ENCODE peak calls at places on chromosomes 2 and 18, in eight cellular contexts. One of them, this sample, is unnamed.

GRCh38 chr2:226581661-226582060 is 218.0 kb downstream of the IRS1 start:
- DNase-seq in CD14-positive monocyte: no peak
- DNase-seq in lower lobe of right lung: no peak
- DNase-seq in cardiac muscle cell: no peak
- DNase-seq in progenitor cell of endocrine pancreas: no peak
- DNase-seq in neural progenitor cell: no peak
- DNase-seq in choroid plexus epithelial cell: no peak
- DNase-seq in HFFc6: no peak
- DNase-seq in this sample: no peak

GRCh38 chr2:101540518-101540917 is 65.6 kb upstream of the RFX8 start:
- DNase-seq in HFFc6: peak; percentile 36
- DNase-seq in CD14-positive monocyte: no peak
- DNase-seq in neural progenitor cell: no peak
- DNase-seq in cardiac muscle cell: no peak
- DNase-seq in progenitor cell of endocrine pancreas: no peak
- DNase-seq in choroid plexus epithelial cell: peak; percentile 87
- DNase-seq in lower lobe of right lung: no peak
- DNase-seq in this sample: no peak

GRCh38 chr2:28602136-28602660 is 106.3 kb downstream of the PLB1 start:
- DNase-seq in CD14-positive monocyte: no peak
- DNase-seq in cardiac muscle cell: no peak
- DNase-seq in lower lobe of right lung: no peak
- DNase-seq in HFFc6: no peak
- DNase-seq in progenitor cell of endocrine pancreas: no peak
- DNase-seq in neural progenitor cell: no peak
- DNase-seq in choroid plexus epithelial cell: no peak
- DNase-seq in this sample: no peak

GRCh38 chr2:206211657-206212255 is 52.1 kb downstream of the EEF1B2 start:
- DNase-seq in neural progenitor cell: no peak
- DNase-seq in lower lobe of right lung: no peak
- DNase-seq in HFFc6: peak; percentile 72
- DNase-seq in cardiac muscle cell: no peak
- DNase-seq in CD14-positive monocyte: no peak
- DNase-seq in choroid plexus epithelial cell: peak; percentile 50
- DNase-seq in progenitor cell of endocrine pancreas: no peak
- DNase-seq in this sample: no peak

GRCh38 chr2:157246212-157247067 is 11.1 kb upstream of the GALNT5 start:
- DNase-seq in progenitor cell of endocrine pancreas: no peak
- DNase-seq in lower lobe of right lung: no peak
- DNase-seq in HFFc6: peak; percentile 95
- DNase-seq in choroid plexus epithelial cell: peak; percentile 65
- DNase-seq in cardiac muscle cell: no peak
- DNase-seq in neural progenitor cell: peak; percentile 64
- DNase-seq in CD14-positive monocyte: no peak
- DNase-seq in this sample: no peak

GRCh38 chr2:232973336-232973735 is 39.7 kb downstream of the NGEF start:
- DNase-seq in cardiac muscle cell: no peak
- DNase-seq in HFFc6: no peak
- DNase-seq in choroid plexus epithelial cell: no peak
- DNase-seq in lower lobe of right lung: no peak
- DNase-seq in CD14-positive monocyte: no peak
- DNase-seq in progenitor cell of endocrine pancreas: no peak
- DNase-seq in neural progenitor cell: no peak
- DNase-seq in this sample: peak; percentile 57

GRCh38 chr2:153474407-153474806 is 4.2 kb downstream of the RPRM start:
- DNase-seq in CD14-positive monocyte: no peak
- DNase-seq in progenitor cell of endocrine pancreas: no peak
- DNase-seq in HFFc6: no peak
- DNase-seq in lower lobe of right lung: no peak
- DNase-seq in choroid plexus epithelial cell: no peak
- DNase-seq in cardiac muscle cell: no peak
- DNase-seq in neural progenitor cell: no peak
- DNase-seq in this sample: no peak

GRCh38 chr2:167946367-167946955 is 300.9 kb downstream of the STK39 start:
- DNase-seq in progenitor cell of endocrine pancreas: no peak
- DNase-seq in CD14-positive monocyte: no peak
- DNase-seq in lower lobe of right lung: no peak
- DNase-seq in cardiac muscle cell: no peak
- DNase-seq in choroid plexus epithelial cell: no peak
- DNase-seq in neural progenitor cell: peak; percentile 91
- DNase-seq in HFFc6: no peak
- DNase-seq in this sample: no peak

GRCh38 chr2:109497447-109497846 is 116.3 kb downstream of the SEPTIN10 start:
- DNase-seq in cardiac muscle cell: no peak
- DNase-seq in choroid plexus epithelial cell: no peak
- DNase-seq in neural progenitor cell: no peak
- DNase-seq in lower lobe of right lung: no peak
- DNase-seq in progenitor cell of endocrine pancreas: no peak
- DNase-seq in HFFc6: peak; percentile 68
- DNase-seq in CD14-positive monocyte: no peak
- DNase-seq in this sample: no peak

GRCh38 chr2:181623159-181623558 is 33.7 kb downstream of the CERKL start:
- DNase-seq in cardiac muscle cell: no peak
- DNase-seq in lower lobe of right lung: no peak
- DNase-seq in choroid plexus epithelial cell: no peak
- DNase-seq in CD14-positive monocyte: no peak
- DNase-seq in progenitor cell of endocrine pancreas: no peak
- DNase-seq in neural progenitor cell: no peak
- DNase-seq in HFFc6: no peak
- DNase-seq in this sample: no peak

GRCh38 chr2:202278944-202279343 is 13.4 kb downstream of the NOP58 start:
- DNase-seq in choroid plexus epithelial cell: peak; percentile 92
- DNase-seq in lower lobe of right lung: no peak
- DNase-seq in HFFc6: peak; percentile 68
- DNase-seq in CD14-positive monocyte: no peak
- DNase-seq in progenitor cell of endocrine pancreas: no peak
- DNase-seq in neural progenitor cell: peak; percentile 32
- DNase-seq in cardiac muscle cell: peak; percentile 51
- DNase-seq in this sample: no peak

GRCh38 chr2:203484266-203485112 is 50.6 kb downstream of the RAPH1 start:
- DNase-seq in neural progenitor cell: peak; percentile 50
- DNase-seq in HFFc6: peak; percentile 49
- DNase-seq in progenitor cell of endocrine pancreas: no peak
- DNase-seq in cardiac muscle cell: peak; percentile 34
- DNase-seq in choroid plexus epithelial cell: peak; percentile 57
- DNase-seq in lower lobe of right lung: no peak
- DNase-seq in CD14-positive monocyte: peak; percentile 55
- DNase-seq in this sample: no peak

GRCh38 chr2:168482245-168482644 is 26.2 kb downstream of the CERS6 start:
- DNase-seq in neural progenitor cell: no peak
- DNase-seq in progenitor cell of endocrine pancreas: no peak
- DNase-seq in CD14-positive monocyte: no peak
- DNase-seq in HFFc6: no peak
- DNase-seq in choroid plexus epithelial cell: peak; percentile 63
- DNase-seq in lower lobe of right lung: no peak
- DNase-seq in cardiac muscle cell: no peak
- DNase-seq in this sample: no peak

GRCh38 chr2:183248866-183249567 is 124.8 kb downstream of the NUP35 start:
- DNase-seq in HFFc6: peak; percentile 31
- DNase-seq in cardiac muscle cell: peak; percentile 36
- DNase-seq in choroid plexus epithelial cell: peak; percentile 61
- DNase-seq in lower lobe of right lung: no peak
- DNase-seq in neural progenitor cell: peak; percentile 27
- DNase-seq in progenitor cell of endocrine pancreas: no peak
- DNase-seq in CD14-positive monocyte: no peak
- DNase-seq in this sample: no peak

GRCh38 chr2:61905372-61906186 is at the start of gene COMMD1:
- DNase-seq in lower lobe of right lung: peak; percentile 91
- DNase-seq in progenitor cell of endocrine pancreas: peak; percentile 52
- DNase-seq in cardiac muscle cell: peak; percentile 88
- DNase-seq in neural progenitor cell: peak; percentile 86
- DNase-seq in choroid plexus epithelial cell: peak; percentile 72
- DNase-seq in CD14-positive monocyte: peak; percentile 68
- DNase-seq in HFFc6: peak; percentile 65
- DNase-seq in this sample: peak; percentile 88

GRCh38 chr18:78904179-78904531 is 75.5 kb upstream of the SALL3 start:
- DNase-seq in lower lobe of right lung: no peak
- DNase-seq in progenitor cell of endocrine pancreas: no peak
- DNase-seq in cardiac muscle cell: no peak
- DNase-seq in CD14-positive monocyte: no peak
- DNase-seq in neural progenitor cell: no peak
- DNase-seq in choroid plexus epithelial cell: no peak
- DNase-seq in HFFc6: no peak
- DNase-seq in this sample: peak; percentile 77

GRCh38 chr2:42874838-42875801 is 82.7 kb upstream of the HAAO start:
- DNase-seq in progenitor cell of endocrine pancreas: no peak
- DNase-seq in choroid plexus epithelial cell: peak; percentile 28
- DNase-seq in cardiac muscle cell: no peak
- DNase-seq in CD14-positive monocyte: no peak
- DNase-seq in neural progenitor cell: no peak
- DNase-seq in HFFc6: no peak
- DNase-seq in lower lobe of right lung: no peak
- DNase-seq in this sample: peak; percentile 21

GRCh38 chr2:38463752-38464151 is 86.7 kb upstream of the ATL2 start:
- DNase-seq in CD14-positive monocyte: no peak
- DNase-seq in cardiac muscle cell: no peak
- DNase-seq in HFFc6: no peak
- DNase-seq in neural progenitor cell: no peak
- DNase-seq in choroid plexus epithelial cell: no peak
- DNase-seq in progenitor cell of endocrine pancreas: no peak
- DNase-seq in lower lobe of right lung: no peak
- DNase-seq in this sample: no peak

GRCh38 chr2:185939858-185940257 is 201.3 kb downstream of the FSIP2 start:
- DNase-seq in choroid plexus epithelial cell: no peak
- DNase-seq in HFFc6: no peak
- DNase-seq in cardiac muscle cell: no peak
- DNase-seq in progenitor cell of endocrine pancreas: no peak
- DNase-seq in lower lobe of right lung: no peak
- DNase-seq in CD14-positive monocyte: no peak
- DNase-seq in neural progenitor cell: no peak
- DNase-seq in this sample: no peak

GRCh38 chr2:159903404-159904126 is 105.6 kb upstream of the CD302 start:
- DNase-seq in CD14-positive monocyte: peak; percentile 48
- DNase-seq in neural progenitor cell: no peak
- DNase-seq in progenitor cell of endocrine pancreas: no peak
- DNase-seq in choroid plexus epithelial cell: peak; percentile 76
- DNase-seq in lower lobe of right lung: peak; percentile 49
- DNase-seq in HFFc6: no peak
- DNase-seq in cardiac muscle cell: no peak
- DNase-seq in this sample: no peak

DNA sequence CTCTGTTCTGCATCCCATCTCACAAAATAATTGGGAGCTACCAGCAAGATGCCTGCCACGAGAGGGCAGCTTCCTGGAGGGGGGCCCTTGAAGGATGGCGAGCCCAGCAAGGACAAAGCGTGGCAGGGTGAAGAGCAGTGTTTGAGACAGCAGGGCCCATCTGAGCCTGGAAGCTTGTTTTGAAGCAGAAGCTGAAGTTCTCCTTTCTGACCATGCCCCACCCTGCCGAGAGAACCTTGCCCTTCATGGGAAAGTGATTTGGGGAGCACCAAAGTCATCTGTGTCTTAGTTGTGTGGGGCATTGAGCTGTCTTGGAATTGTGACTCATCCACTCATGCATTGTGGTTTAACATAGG is 216.3 kb downstream of the BCL11A start:
- DNase-seq in neural progenitor cell: peak; percentile 52
- DNase-seq in cardiac muscle cell: peak; percentile 42
- DNase-seq in lower lobe of right lung: no peak
- DNase-seq in HFFc6: no peak
- DNase-seq in choroid plexus epithelial cell: no peak
- DNase-seq in progenitor cell of endocrine pancreas: no peak
- DNase-seq in CD14-positive monocyte: peak; percentile 74
- DNase-seq in this sample: peak; percentile 69
- TF ChIP-seq CTCF in neural progenitor cell: peak; percentile 47
- TF ChIP-seq CTCF in cardiac muscle cell: no peak
- TF ChIP-seq CTCF in lower lobe of right lung: no peak
- TF ChIP-seq CTCF in HFFc6: peak; percentile 27
- TF ChIP-seq CTCF in choroid plexus epithelial cell: no peak
- TF ChIP-seq CTCF in progenitor cell of endocrine pancreas: no peak
- TF ChIP-seq CTCF in CD14-positive monocyte: no peak
- TF ChIP-seq CTCF in this sample: no peak

DNA sequence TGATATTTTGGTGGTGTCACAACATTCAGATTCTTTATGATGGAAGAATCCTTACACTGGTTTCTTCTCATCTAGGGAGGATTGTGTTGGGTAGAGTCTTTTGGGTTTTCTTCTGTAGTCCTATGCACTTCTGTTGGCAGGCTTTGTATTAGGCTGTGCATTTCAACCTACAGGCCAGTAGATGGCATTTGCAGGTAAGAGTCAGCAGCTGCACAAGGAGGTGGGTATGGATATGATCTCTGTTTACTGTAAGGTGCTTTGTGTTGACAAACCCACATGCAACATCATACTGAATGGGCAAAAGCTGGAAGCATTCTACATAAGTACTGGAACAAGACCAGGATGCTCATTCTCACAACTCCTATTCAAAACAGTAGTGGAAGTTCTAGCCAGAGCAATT is 656.8 kb downstream of the METTL4 start:
- DNase-seq in HFFc6: no peak
- DNase-seq in progenitor cell of endocrine pancreas: no peak
- DNase-seq in CD14-positive monocyte: no peak
- DNase-seq in lower lobe of right lung: no peak
- DNase-seq in choroid plexus epithelial cell: peak; percentile 33
- DNase-seq in cardiac muscle cell: no peak
- DNase-seq in neural progenitor cell: no peak
- DNase-seq in this sample: no peak
- TF ChIP-seq CTCF in HFFc6: peak; percentile 24
- TF ChIP-seq CTCF in progenitor cell of endocrine pancreas: peak; percentile 11
- TF ChIP-seq CTCF in CD14-positive monocyte: no peak
- TF ChIP-seq CTCF in lower lobe of right lung: no peak
- TF ChIP-seq CTCF in choroid plexus epithelial cell: peak; percentile 48
- TF ChIP-seq CTCF in cardiac muscle cell: peak; percentile 25
- TF ChIP-seq CTCF in neural progenitor cell: peak; percentile 34
- TF ChIP-seq CTCF in this sample: no peak

DNA sequence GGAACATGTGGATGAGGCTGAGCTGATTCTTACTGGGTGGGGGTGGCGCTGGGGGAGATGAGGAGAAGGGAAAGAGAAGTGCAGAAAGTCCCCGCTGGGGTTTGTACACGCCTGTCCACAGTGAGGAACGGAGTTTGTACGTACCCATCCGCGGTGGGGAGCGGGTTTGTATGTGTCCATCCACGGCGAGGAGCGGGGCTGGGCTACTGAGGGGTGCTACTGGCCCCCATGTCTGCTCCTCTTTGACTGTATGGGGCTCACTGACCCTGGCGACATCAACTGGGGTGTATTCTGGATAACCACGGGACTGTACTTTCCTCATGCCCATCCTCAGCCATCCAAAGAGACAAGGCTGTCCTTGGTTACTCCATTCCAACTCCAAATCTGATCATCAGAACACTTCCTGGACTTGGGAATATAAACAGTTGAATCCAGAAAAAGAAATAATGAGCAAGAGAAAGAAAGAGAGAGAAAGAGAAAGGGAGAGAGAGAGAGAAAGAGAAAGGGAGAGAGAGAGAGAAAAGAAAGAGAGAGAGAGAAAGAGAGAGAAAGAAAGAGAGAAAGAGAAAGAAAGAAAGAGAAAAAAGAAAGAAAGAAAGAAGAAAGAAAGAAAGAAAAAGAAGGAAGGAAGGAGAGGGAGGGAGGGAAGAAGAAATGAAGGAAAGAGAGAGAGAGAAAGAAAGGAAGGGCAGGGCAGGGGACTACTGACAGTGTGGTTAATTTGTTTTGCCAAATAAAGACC is 21.0 kb downstream of the MAL start:
- DNase-seq in HFFc6: no peak
- DNase-seq in CD14-positive monocyte: peak; percentile 18
- DNase-seq in cardiac muscle cell: no peak
- DNase-seq in progenitor cell of endocrine pancreas: no peak
- DNase-seq in lower lobe of right lung: no peak
- DNase-seq in choroid plexus epithelial cell: no peak
- DNase-seq in neural progenitor cell: no peak
- DNase-seq in this sample: no peak
- TF ChIP-seq CTCF in HFFc6: no peak
- TF ChIP-seq CTCF in CD14-positive monocyte: no peak
- TF ChIP-seq CTCF in cardiac muscle cell: no peak
- TF ChIP-seq CTCF in progenitor cell of endocrine pancreas: no peak
- TF ChIP-seq CTCF in lower lobe of right lung: no peak
- TF ChIP-seq CTCF in choroid plexus epithelial cell: no peak
- TF ChIP-seq CTCF in neural progenitor cell: no peak
- TF ChIP-seq CTCF in this sample: no peak

GRCh38 chr2:234189230-234189629 is 138.7 kb downstream of the SPP2 start:
- DNase-seq in progenitor cell of endocrine pancreas: no peak
- DNase-seq in neural progenitor cell: peak; percentile 53
- DNase-seq in HFFc6: no peak
- DNase-seq in CD14-positive monocyte: no peak
- DNase-seq in choroid plexus epithelial cell: no peak
- DNase-seq in lower lobe of right lung: no peak
- DNase-seq in cardiac muscle cell: no peak
- DNase-seq in this sample: no peak
- TF ChIP-seq CTCF in progenitor cell of endocrine pancreas: no peak
- TF ChIP-seq CTCF in neural progenitor cell: peak; percentile 39
- TF ChIP-seq CTCF in HFFc6: no peak
- TF ChIP-seq CTCF in CD14-positive monocyte: no peak
- TF ChIP-seq CTCF in choroid plexus epithelial cell: no peak
- TF ChIP-seq CTCF in lower lobe of right lung: no peak
- TF ChIP-seq CTCF in cardiac muscle cell: no peak
- TF ChIP-seq CTCF in this sample: no peak